ENCODE peak calls at places on chromosomes 1 and 21, in six cellular contexts. I, H, N, C, U and M are unnamed samples.

GRCh38 chr1:170711682-170712081 is 47.8 kb downstream of the PRRX1 start:
- DNase-seq in C (no peak), H (no peak), U (no peak), N (no peak), I (no peak), M (no peak)

GRCh38 chr1:3225668-3226067 is 156.7 kb downstream of the PRDM16 start:
- DNase-seq in U (no peak), C (no peak), N (no peak), H (no peak), I (no peak), M (no peak)

GRCh38 chr1:156533568-156534220 is 33.1 kb upstream of the MEF2D start:
- DNase-seq in N (no peak), I (no peak), H (no peak), C (no peak), U (no peak), M (no peak)

GRCh38 chr1:183230403-183230802 is 44.3 kb downstream of the LAMC2 start:
- DNase-seq in U (no peak), N (no peak), I (no peak), H (no peak), C (no peak), M (no peak)

GRCh38 chr1:100151679-100152078 is 18.7 kb downstream of the TRMT13 start:
- DNase-seq in H (no peak), U (no peak), C (no peak), I (no peak), N (no peak), M (no peak)

GRCh38 chr1:4133541-4133940 is 233.5 kb upstream of the C1orf174 start:
- DNase-seq in I (no peak), U (no peak), C (no peak), H (no peak), N (no peak), M (no peak)

GRCh38 chr21:15943009-15943666 is 213.4 kb downstream of the USP25 start:
- DNase-seq in H (no peak), N (no peak), I (no peak), C (peak; percentile 3), U (no peak), M (no peak)

GRCh38 chr1:207702317-207702716 is 49.5 kb upstream of the CD46 start:
- DNase-seq in H (no peak), I (no peak), N (no peak), C (no peak), U (no peak), M (no peak)

GRCh38 chr1:93784538-93784937 is 94.5 kb downstream of the DNTTIP2 start:
- DNase-seq in H (no peak), I (no peak), C (no peak), U (peak; percentile 19), N (no peak), M (no peak)

GRCh38 chr1:71054281-71054731 is 6.7 kb upstream of the PTGER3 start:
- DNase-seq in H (peak; percentile 46), N (no peak), I (no peak), U (no peak), C (no peak), M (no peak)

GRCh38 chr1:2984399-2985061 is 36.7 kb upstream of the ACTRT2 start:
- DNase-seq in C (no peak), I (no peak), N (no peak), H (no peak), U (no peak), M (no peak)

GRCh38 chr21:45322231-45322959 is 34.7 kb upstream of the POFUT2 start:
- DNase-seq in N (no peak), H (peak; percentile 29), C (no peak), U (no peak), I (no peak), M (peak; percentile 30)

GRCh38 chr1:26584022-26584485 is 54.5 kb downstream of the RPS6KA1 start:
- DNase-seq in C (peak; percentile 15), I (no peak), U (no peak), N (no peak), H (no peak), M (no peak)

GRCh38 chr1:224623743-224624333 is 7.7 kb downstream of the CNIH3 start:
- DNase-seq in I (no peak), C (no peak), U (no peak), N (peak; percentile 80), H (no peak), M (no peak)

GRCh38 chr1:228752604-228753132 is 17.4 kb downstream of the RHOU start:
- DNase-seq in I (no peak), H (no peak), C (no peak), U (no peak), N (no peak), M (no peak)

GRCh38 chr21:25733859-25734653 is 648 bp downstream of the ATP5PF start:
- DNase-seq in N (peak; percentile 35), I (peak; percentile 13), H (no peak), C (no peak), U (no peak), M (peak; percentile 17)

GRCh38 chr1:65177457-65177856 is 29.5 kb downstream of the AK4 start:
- DNase-seq in N (no peak), H (no peak), U (no peak), I (no peak), C (no peak), M (no peak)

GRCh38 chr1:196609114-196609737 is 986 bp upstream of the KCNT2 start:
- DNase-seq in U (no peak), N (no peak), C (peak; percentile 1), I (peak; percentile 14), H (no peak), M (no peak)

GRCh38 chr1:218674280-218674773 is 329.2 kb downstream of the TGFB2 start:
- DNase-seq in N (no peak), U (no peak), I (no peak), H (no peak), C (peak; percentile 48), M (peak; percentile 72)

GRCh38 chr1:9482816-9483572 is 56.3 kb upstream of the SLC25A33 start:
- DNase-seq in U (no peak), N (no peak), C (no peak), H (no peak), I (no peak), M (no peak)

GRCh38 chr1:79079770-79080169 is 73.2 kb upstream of the ADGRL4 start:
- DNase-seq in N (no peak), U (no peak), H (no peak), I (no peak), C (no peak), M (no peak)

GRCh38 chr1:231600461-231600976 is 26.1 kb upstream of the DISC1 start:
- DNase-seq in C (no peak), U (no peak), N (no peak), H (no peak), I (no peak), M (no peak)

GRCh38 chr1:10122926-10123325 is 87.4 kb upstream of the KIF1B start:
- DNase-seq in C (no peak), U (no peak), I (no peak), N (no peak), H (no peak), M (no peak)

GRCh38 chr1:82783025-82783424 is 982.3 kb downstream of the ADGRL2 start:
- DNase-seq in C (no peak), N (no peak), U (no peak), I (no peak), H (no peak), M (no peak)

GRCh38 chr21:29741761-29742160 is 198.0 kb downstream of the GRIK1 start:
- DNase-seq in C (no peak), U (no peak), I (no peak), H (no peak), N (no peak), M (no peak)

GRCh38 chr21:27476696-27477095 is 509.8 kb upstream of the ADAMTS5 start:
- DNase-seq in N (no peak), C (no peak), I (no peak), U (no peak), H (no peak), M (no peak)

GRCh38 chr1:183277821-183278735 is 92.0 kb downstream of the LAMC2 start:
- DNase-seq in H (no peak), C (no peak), I (no peak), N (no peak), U (no peak), M (no peak)

GRCh38 chr1:54110991-54111390 is 41.8 kb downstream of the CDCP2 start:
- DNase-seq in N (no peak), U (peak; percentile 62), I (no peak), C (no peak), H (no peak), M (no peak)

GRCh38 chr1:93818570-93818959 is 60.4 kb downstream of the DNTTIP2 start:
- DNase-seq in N (no peak), C (no peak), H (no peak), I (no peak), U (no peak), M (no peak)

GRCh38 chr1:233237623-233238022 is 57.9 kb downstream of the PCNX2 start:
- DNase-seq in N (no peak), H (no peak), I (no peak), C (no peak), U (no peak), M (no peak)